ENCODE peak calls at places on chromosomes 1 and 21, in ten cellular contexts. One of them, this sample, is unnamed. For H3K9me3 and H3K4me1, the result is how much of the 10 kb centered on the place peaks cover.

GRCh38 chr21:33290441-33290840 is 24.3 kb downstream of the IL10RB start:
- DNase-seq in transverse colon: peak
- DNase-seq in stomach: peak
- DNase-seq in A549: no peak
- DNase-seq in tibial nerve: no peak
- DNase-seq in ovary: no peak
- DNase-seq in K562: no peak
- DNase-seq in HepG2: no peak
- DNase-seq in H1: no peak
- DNase-seq in SK-N-SH: no peak
- DNase-seq in this sample: no peak

GRCh38 chr1:7348073-7348472 is 423.0 kb upstream of the VAMP3 start:
- DNase-seq in transverse colon: no peak
- DNase-seq in stomach: no peak
- DNase-seq in A549: no peak
- DNase-seq in tibial nerve: no peak
- DNase-seq in ovary: no peak
- DNase-seq in K562: no peak
- DNase-seq in HepG2: no peak
- DNase-seq in H1: no peak
- DNase-seq in SK-N-SH: no peak
- DNase-seq in this sample: no peak

GRCh38 chr1:230127105-230128054 is 60.3 kb downstream of the GALNT2 start:
- DNase-seq in transverse colon: no peak
- DNase-seq in stomach: no peak
- DNase-seq in A549: no peak
- DNase-seq in tibial nerve: no peak
- DNase-seq in ovary: no peak
- DNase-seq in K562: peak
- DNase-seq in HepG2: no peak
- DNase-seq in H1: no peak
- DNase-seq in SK-N-SH: no peak
- DNase-seq in this sample: no peak

GRCh38 chr1:184747089-184747955 is 7.3 kb downstream of the EDEM3 start:
- DNase-seq in transverse colon: no peak
- DNase-seq in stomach: no peak
- DNase-seq in A549: no peak
- DNase-seq in tibial nerve: no peak
- DNase-seq in ovary: no peak
- DNase-seq in K562: no peak
- DNase-seq in HepG2: no peak
- DNase-seq in H1: no peak
- DNase-seq in SK-N-SH: no peak
- DNase-seq in this sample: no peak

GRCh38 chr1:21911205-21912001 is 25.7 kb downstream of the HSPG2 start:
- DNase-seq in transverse colon: no peak
- DNase-seq in stomach: no peak
- DNase-seq in A549: no peak
- DNase-seq in tibial nerve: no peak
- DNase-seq in ovary: peak
- DNase-seq in K562: peak
- DNase-seq in HepG2: peak
- DNase-seq in H1: no peak
- DNase-seq in SK-N-SH: peak
- DNase-seq in this sample: no peak

GRCh38 chr1:192477630-192478029 is 97.9 kb upstream of the RGS1 start:
- DNase-seq in transverse colon: no peak
- DNase-seq in stomach: no peak
- DNase-seq in A549: peak
- DNase-seq in tibial nerve: no peak
- DNase-seq in ovary: no peak
- DNase-seq in K562: no peak
- DNase-seq in HepG2: peak
- DNase-seq in H1: no peak
- DNase-seq in SK-N-SH: peak
- DNase-seq in this sample: no peak

GRCh38 chr1:26959722-26960624 is at the start of gene KDF1:
- DNase-seq in transverse colon: peak
- DNase-seq in stomach: peak
- DNase-seq in A549: no peak
- DNase-seq in tibial nerve: no peak
- DNase-seq in ovary: no peak
- DNase-seq in K562: peak
- DNase-seq in HepG2: no peak
- DNase-seq in H1: peak
- DNase-seq in SK-N-SH: peak
- DNase-seq in this sample: no peak

GRCh38 chr1:223423641-223424233 is 30.5 kb downstream of the CCDC185 start:
- DNase-seq in transverse colon: no peak
- DNase-seq in stomach: no peak
- DNase-seq in A549: no peak
- DNase-seq in tibial nerve: no peak
- DNase-seq in ovary: peak
- DNase-seq in K562: no peak
- DNase-seq in HepG2: no peak
- DNase-seq in H1: no peak
- DNase-seq in SK-N-SH: no peak
- DNase-seq in this sample: no peak

GRCh38 chr1:204348722-204349121 is 11.0 kb downstream of the PLEKHA6 start:
- DNase-seq in transverse colon: peak
- DNase-seq in stomach: peak
- DNase-seq in A549: no peak
- DNase-seq in tibial nerve: no peak
- DNase-seq in ovary: peak
- DNase-seq in K562: peak
- DNase-seq in HepG2: peak
- DNase-seq in H1: no peak
- DNase-seq in SK-N-SH: peak
- DNase-seq in this sample: peak

GRCh38 chr1:229431270-229432115 is 2.4 kb downstream of the ACTA1 start:
- DNase-seq in transverse colon: no peak
- DNase-seq in stomach: no peak
- DNase-seq in A549: no peak
- DNase-seq in tibial nerve: no peak
- DNase-seq in ovary: no peak
- DNase-seq in K562: no peak
- DNase-seq in HepG2: no peak
- DNase-seq in H1: no peak
- DNase-seq in SK-N-SH: no peak
- DNase-seq in this sample: no peak

GRCh38 chr1:106717561-106717960 is 338.9 kb upstream of the PRMT6 start:
- DNase-seq in transverse colon: no peak
- DNase-seq in stomach: no peak
- DNase-seq in A549: no peak
- DNase-seq in tibial nerve: no peak
- DNase-seq in ovary: no peak
- DNase-seq in K562: no peak
- DNase-seq in HepG2: no peak
- DNase-seq in H1: no peak
- DNase-seq in SK-N-SH: no peak
- DNase-seq in this sample: no peak

GRCh38 chr21:29738730-29739129 is 201.1 kb downstream of the GRIK1 start:
- DNase-seq in transverse colon: no peak
- DNase-seq in stomach: no peak
- DNase-seq in A549: no peak
- DNase-seq in tibial nerve: no peak
- DNase-seq in ovary: no peak
- DNase-seq in K562: no peak
- DNase-seq in HepG2: no peak
- DNase-seq in H1: no peak
- DNase-seq in SK-N-SH: no peak
- DNase-seq in this sample: no peak

GRCh38 chr1:66492424-66492823 is 41.5 kb upstream of the SGIP1 start:
- DNase-seq in transverse colon: no peak
- DNase-seq in stomach: no peak
- DNase-seq in A549: no peak
- DNase-seq in tibial nerve: no peak
- DNase-seq in ovary: no peak
- DNase-seq in K562: no peak
- DNase-seq in HepG2: no peak
- DNase-seq in H1: no peak
- DNase-seq in SK-N-SH: no peak
- DNase-seq in this sample: no peak

GRCh38 chr21:45405271-45405818 is 380 bp downstream of the COL18A1 start:
- DNase-seq in transverse colon: no peak
- DNase-seq in stomach: no peak
- DNase-seq in A549: no peak
- DNase-seq in tibial nerve: no peak
- DNase-seq in ovary: peak
- DNase-seq in K562: peak
- DNase-seq in HepG2: no peak
- DNase-seq in H1: no peak
- DNase-seq in SK-N-SH: peak
- DNase-seq in this sample: peak

GRCh38 chr1:42847721-42848470 is 1.5 kb downstream of the ZNF691 start:
- DNase-seq in transverse colon: no peak
- DNase-seq in stomach: no peak
- DNase-seq in A549: no peak
- DNase-seq in tibial nerve: no peak
- DNase-seq in ovary: no peak
- DNase-seq in K562: no peak
- DNase-seq in HepG2: no peak
- DNase-seq in H1: no peak
- DNase-seq in SK-N-SH: no peak
- DNase-seq in this sample: no peak

DNA sequence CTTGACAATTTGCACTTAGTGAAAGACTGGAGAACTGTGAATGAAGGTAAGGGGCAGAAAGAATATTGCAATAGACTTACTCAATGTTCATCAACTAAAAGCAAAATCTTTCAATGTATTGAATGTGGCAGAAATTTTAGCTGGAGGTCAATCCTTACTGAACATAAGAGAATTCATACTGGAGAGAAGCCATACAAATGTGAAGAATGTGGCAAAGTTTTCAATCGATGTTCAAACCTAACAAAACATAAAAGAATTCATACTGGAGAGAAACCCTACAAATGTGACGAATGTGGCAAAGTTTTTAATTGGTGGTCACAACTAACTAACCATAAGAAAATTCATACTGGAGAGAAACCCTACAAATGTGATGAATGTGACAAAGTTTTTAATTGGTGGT is 80.7 kb downstream of the JMJD4 start:
- DNase-seq in transverse colon: no peak
- DNase-seq in stomach: no peak
- DNase-seq in A549: no peak
- DNase-seq in tibial nerve: no peak
- DNase-seq in ovary: no peak
- DNase-seq in K562: no peak
- DNase-seq in HepG2: no peak
- DNase-seq in H1: no peak
- DNase-seq in SK-N-SH: no peak
- DNase-seq in this sample: no peak
- H3K9me3 ChIP-seq in transverse colon: half or more
- H3K9me3 ChIP-seq in stomach: half or more
- H3K9me3 ChIP-seq in A549: half or more
- H3K9me3 ChIP-seq in tibial nerve: half or more
- H3K9me3 ChIP-seq in ovary: under half
- H3K9me3 ChIP-seq in K562: under half
- H3K9me3 ChIP-seq in HepG2: half or more
- H3K9me3 ChIP-seq in H1: half or more
- H3K9me3 ChIP-seq in SK-N-SH: half or more
- H3K9me3 ChIP-seq in this sample: under half

DNA sequence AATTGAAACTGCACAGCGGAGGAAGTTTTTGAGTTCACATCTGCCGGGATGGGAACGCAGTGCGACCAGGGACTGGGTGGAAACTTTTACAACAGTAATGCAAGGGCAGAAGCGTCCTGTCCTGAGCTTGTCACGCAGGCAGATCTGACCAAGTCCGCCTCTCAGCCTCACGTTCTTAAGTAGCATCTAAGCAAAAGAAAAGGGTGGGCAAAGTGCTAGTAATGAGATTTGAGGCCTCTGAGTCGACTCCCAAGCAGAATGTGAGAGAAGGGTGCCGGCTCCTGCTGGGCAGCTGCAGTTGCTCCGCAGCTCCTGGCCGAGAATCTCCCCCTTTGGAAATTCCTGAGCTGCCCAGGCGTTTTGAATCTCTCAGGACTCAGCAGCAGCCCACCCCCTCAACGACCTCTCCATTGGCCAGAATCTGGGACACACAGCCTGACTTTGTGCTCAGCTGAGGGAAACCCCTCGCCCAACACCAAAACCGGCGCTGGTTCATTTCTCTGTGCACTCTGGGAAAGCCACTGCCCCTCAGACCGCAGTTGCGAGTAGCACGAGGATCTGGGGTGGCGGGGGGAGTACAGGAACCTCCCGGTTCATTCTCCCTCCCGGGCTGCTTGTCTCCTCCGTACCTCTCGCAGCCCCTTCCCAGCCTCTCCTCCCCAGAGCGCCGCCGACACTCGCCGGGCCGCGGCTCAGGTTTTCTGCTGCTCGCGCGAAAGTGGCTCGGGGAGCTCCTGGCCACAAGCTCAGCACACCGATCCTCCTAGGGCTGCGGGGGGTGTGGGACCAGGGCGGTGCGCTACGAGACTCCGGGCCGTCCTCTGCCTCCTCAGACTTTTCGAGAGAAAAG is 898 bp upstream of the S1PR1 start:
- DNase-seq in transverse colon: no peak
- DNase-seq in stomach: peak
- DNase-seq in A549: no peak
- DNase-seq in tibial nerve: no peak
- DNase-seq in ovary: peak
- DNase-seq in K562: no peak
- DNase-seq in HepG2: no peak
- DNase-seq in H1: no peak
- DNase-seq in SK-N-SH: peak
- DNase-seq in this sample: peak
- TF ChIP-seq EP300 in transverse colon: no peak
- TF ChIP-seq EP300 in stomach: no peak
- TF ChIP-seq EP300 in A549: no peak
- TF ChIP-seq EP300 in tibial nerve: peak
- TF ChIP-seq EP300 in ovary: no peak
- TF ChIP-seq EP300 in K562: no peak
- TF ChIP-seq EP300 in HepG2: no peak
- TF ChIP-seq EP300 in H1: no peak
- TF ChIP-seq EP300 in SK-N-SH: no peak
- TF ChIP-seq EP300 in this sample: no peak

DNA sequence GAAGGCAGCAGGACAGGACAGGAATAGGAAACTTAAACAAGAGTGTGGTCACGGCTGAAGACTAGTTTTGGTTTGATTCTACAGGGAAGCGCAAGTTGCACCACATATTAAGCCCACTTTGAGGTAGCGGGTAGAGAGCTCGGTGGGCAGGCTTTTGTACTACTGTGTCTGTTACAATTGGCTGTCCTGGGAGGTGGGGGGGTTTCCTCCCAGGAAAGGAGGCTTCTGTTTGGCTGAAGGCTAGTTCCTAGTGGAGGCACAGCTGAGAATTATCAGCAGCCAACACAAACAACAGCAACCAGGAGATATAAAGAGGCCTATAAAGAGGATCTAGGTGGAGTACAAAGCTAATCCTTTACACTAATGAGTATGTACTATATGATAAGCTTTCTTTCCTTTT is 62.7 kb downstream of the ZNF648 start:
- DNase-seq in transverse colon: no peak
- DNase-seq in stomach: no peak
- DNase-seq in A549: no peak
- DNase-seq in tibial nerve: no peak
- DNase-seq in ovary: no peak
- DNase-seq in K562: no peak
- DNase-seq in HepG2: no peak
- DNase-seq in H1: no peak
- DNase-seq in SK-N-SH: no peak
- DNase-seq in this sample: no peak
- H3K4me1 ChIP-seq in transverse colon: under half
- H3K4me1 ChIP-seq in stomach: under half
- H3K4me1 ChIP-seq in A549: under half
- H3K4me1 ChIP-seq in tibial nerve: under half
- H3K4me1 ChIP-seq in ovary: under half
- H3K4me1 ChIP-seq in K562: under half
- H3K4me1 ChIP-seq in HepG2: under half
- H3K4me1 ChIP-seq in H1: under half
- H3K4me1 ChIP-seq in SK-N-SH: under half
- H3K4me1 ChIP-seq in this sample: under half

GRCh38 chr1:248618878-248619277 is 16.0 kb downstream of the OR2T11 start:
- DNase-seq in transverse colon: peak
- DNase-seq in stomach: peak
- DNase-seq in A549: peak
- DNase-seq in tibial nerve: peak
- DNase-seq in ovary: no peak
- DNase-seq in K562: no peak
- DNase-seq in HepG2: peak
- DNase-seq in H1: no peak
- DNase-seq in SK-N-SH: peak
- DNase-seq in this sample: no peak
- H3K9me3 ChIP-seq in transverse colon: under half
- H3K9me3 ChIP-seq in stomach: under half
- H3K9me3 ChIP-seq in A549: under half
- H3K9me3 ChIP-seq in tibial nerve: under half
- H3K9me3 ChIP-seq in ovary: under half
- H3K9me3 ChIP-seq in K562: under half
- H3K9me3 ChIP-seq in HepG2: under half
- H3K9me3 ChIP-seq in H1: under half
- H3K9me3 ChIP-seq in SK-N-SH: under half
- H3K9me3 ChIP-seq in this sample: under half